ENCODE peak calls at places on chromosomes 3 and 15, in six cellular contexts. W is fibroblast of mammary gland, X is endothelial cell of umbilical vein, L is A673, N is HL-60, M is heart right ventricle. J is an unnamed sample.

GRCh38 chr3:127632035-127632434 is 3.0 kb downstream of the PODXL2 start:
- DNase-seq in W (no peak), N (no peak), M (no peak), X (no peak), L (no peak), J (no peak)

GRCh38 chr3:13016083-13016725 is 57.0 kb downstream of the IQSEC1 start:
- DNase-seq in X (no peak), W (no peak), N (no peak), M (peak), L (no peak), J (peak)

GRCh38 chr3:194328080-194328571 is 23.0 kb downstream of the CPN2 start:
- DNase-seq in N (no peak), M (no peak), W (peak), L (peak), X (no peak), J (no peak)

GRCh38 chr3:138944842-138945645 is 1.9 kb downstream of the FOXL2 start:
- DNase-seq in M (no peak), W (no peak), L (no peak), X (no peak), N (no peak), J (peak)

GRCh38 chr3:196643201-196643749 is 3.8 kb downstream of the NRROS start:
- DNase-seq in L (no peak), W (no peak), X (no peak), M (no peak), N (peak), J (peak)

GRCh38 chr15:50744601-50745000 is 20.9 kb downstream of the SPPL2A start:
- DNase-seq in N (no peak), X (peak), L (no peak), W (peak), M (no peak), J (no peak)

GRCh38 chr3:180403156-180403555 is 198.8 kb upstream of the TTC14 start:
- DNase-seq in N (no peak), L (no peak), M (no peak), W (no peak), X (no peak), J (no peak)

GRCh38 chr3:127065561-127066270 is 82.8 kb downstream of the PLXNA1 start:
- DNase-seq in X (no peak), N (no peak), W (peak), L (no peak), M (no peak), J (no peak)

GRCh38 chr3:13850161-13850945 is 29.5 kb downstream of the WNT7A start:
- DNase-seq in W (no peak), L (no peak), M (no peak), X (no peak), N (no peak), J (no peak)

GRCh38 chr15:65837301-65838283 is 31.7 kb upstream of the RAB11A start:
- DNase-seq in L (no peak), M (no peak), N (no peak), X (peak), W (no peak), J (no peak)

GRCh38 chr15:89656116-89656815 is 999 bp upstream of the KIF7 start:
- DNase-seq in N (no peak), X (no peak), W (peak), L (no peak), M (no peak), J (peak)

GRCh38 chr3:171261487-171261886 is 198.7 kb downstream of the TNIK start:
- DNase-seq in W (no peak), L (no peak), N (no peak), X (peak), M (no peak), J (no peak)

GRCh38 chr3:8579101-8579500 is 65.5 kb downstream of the SSUH2 start:
- DNase-seq in L (no peak), N (peak), M (no peak), X (no peak), W (no peak), J (peak)

GRCh38 chr15:72184165-72184811 is 13.3 kb downstream of the GRAMD2A start:
- DNase-seq in L (no peak), N (no peak), X (no peak), M (no peak), W (no peak), J (no peak)

GRCh38 chr3:15427981-15428380 is 583 bp downstream of the EAF1 start:
- DNase-seq in L (peak), M (no peak), W (no peak), X (no peak), N (no peak), J (no peak)

GRCh38 chr15:68418611-68419161 is 13.3 kb downstream of the ITGA11 start:
- DNase-seq in L (no peak), N (no peak), X (peak), W (peak), M (no peak), J (no peak)

GRCh38 chr3:133548090-133548489 is 25.4 kb upstream of the CDV3 start:
- DNase-seq in W (peak), L (no peak), N (no peak), X (no peak), M (no peak), J (no peak)

GRCh38 chr3:135456182-135456790 is 509.2 kb upstream of the PPP2R3A start:
- DNase-seq in L (no peak), N (no peak), M (no peak), W (no peak), X (no peak), J (no peak)

GRCh38 chr3:139988472-139988871 is 53.5 kb downstream of the CLSTN2 start:
- DNase-seq in M (no peak), N (no peak), X (no peak), L (no peak), W (no peak), J (no peak)

GRCh38 chr15:82851981-82852511 is 42.6 kb downstream of the WHAMM start:
- DNase-seq in M (no peak), W (peak), X (no peak), L (peak), N (no peak), J (no peak)

GRCh38 chr15:99059010-99059981 is 45.6 kb upstream of the SYNM start:
- DNase-seq in X (peak), N (no peak), M (peak), L (peak), W (peak), J (peak)

GRCh38 chr3:106022913-106023312 is 154.1 kb upstream of the CBLB start:
- DNase-seq in N (no peak), L (no peak), X (no peak), W (no peak), M (no peak), J (no peak)

GRCh38 chr3:123155471-123156011 is 46.2 kb upstream of the SEC22A start:
- DNase-seq in M (no peak), W (no peak), L (no peak), N (no peak), X (no peak), J (no peak)

GRCh38 chr15:92429378-92430066 is 35.8 kb downstream of the ST8SIA2 start:
- DNase-seq in W (peak), X (peak), L (peak), N (no peak), M (no peak), J (no peak)

GRCh38 chr15:84598250-84598649 is 2.6 kb upstream of the ZSCAN2 start:
- DNase-seq in N (peak), X (no peak), W (peak), M (no peak), L (no peak), J (peak)

GRCh38 chr3:185335799-185336198 is 27.1 kb upstream of the MAP3K13 start:
- DNase-seq in N (no peak), X (peak), L (peak), M (no peak), W (peak), J (no peak)

GRCh38 chr15:39025331-39025730 is 460.7 kb upstream of the RASGRP1 start:
- DNase-seq in M (no peak), W (peak), N (no peak), L (no peak), X (no peak), J (no peak)

GRCh38 chr3:71753716-71754609 is at the start of gene GPR27:
- DNase-seq in X (peak), L (peak), M (no peak), W (peak), N (no peak), J (peak)

GRCh38 chr3:64190517-64191515 is 34.5 kb downstream of the PRICKLE2 start:
- DNase-seq in N (peak), L (no peak), M (no peak), W (peak), X (no peak), J (no peak)

GRCh38 chr3:122512284-122512683 is 2.5 kb downstream of the KPNA1 start:
- DNase-seq in N (no peak), L (no peak), M (no peak), X (no peak), W (no peak), J (no peak)

GRCh38 chr15:64634576-64635485 is 140.6 kb downstream of the RBPMS2 start:
- DNase-seq in L (peak), W (no peak), N (no peak), M (peak), X (peak), J (no peak)

GRCh38 chr15:91289324-91289723 is 189.3 kb downstream of the SV2B start:
- DNase-seq in L (peak), X (no peak), N (peak), W (no peak), M (peak), J (no peak)

GRCh38 chr3:111521881-111522280 is 20.1 kb upstream of the CD96 start:
- DNase-seq in M (no peak), L (no peak), W (peak), N (no peak), X (no peak), J (no peak)

GRCh38 chr3:62368705-62369475 is 4.5 kb downstream of the FEZF2 start:
- DNase-seq in W (no peak), L (peak), N (no peak), X (no peak), M (no peak), J (no peak)
- TF ChIP-seq CTCF in W (no peak), L (peak), N (no peak), X (no peak), M (no peak), J (no peak)

DNA sequence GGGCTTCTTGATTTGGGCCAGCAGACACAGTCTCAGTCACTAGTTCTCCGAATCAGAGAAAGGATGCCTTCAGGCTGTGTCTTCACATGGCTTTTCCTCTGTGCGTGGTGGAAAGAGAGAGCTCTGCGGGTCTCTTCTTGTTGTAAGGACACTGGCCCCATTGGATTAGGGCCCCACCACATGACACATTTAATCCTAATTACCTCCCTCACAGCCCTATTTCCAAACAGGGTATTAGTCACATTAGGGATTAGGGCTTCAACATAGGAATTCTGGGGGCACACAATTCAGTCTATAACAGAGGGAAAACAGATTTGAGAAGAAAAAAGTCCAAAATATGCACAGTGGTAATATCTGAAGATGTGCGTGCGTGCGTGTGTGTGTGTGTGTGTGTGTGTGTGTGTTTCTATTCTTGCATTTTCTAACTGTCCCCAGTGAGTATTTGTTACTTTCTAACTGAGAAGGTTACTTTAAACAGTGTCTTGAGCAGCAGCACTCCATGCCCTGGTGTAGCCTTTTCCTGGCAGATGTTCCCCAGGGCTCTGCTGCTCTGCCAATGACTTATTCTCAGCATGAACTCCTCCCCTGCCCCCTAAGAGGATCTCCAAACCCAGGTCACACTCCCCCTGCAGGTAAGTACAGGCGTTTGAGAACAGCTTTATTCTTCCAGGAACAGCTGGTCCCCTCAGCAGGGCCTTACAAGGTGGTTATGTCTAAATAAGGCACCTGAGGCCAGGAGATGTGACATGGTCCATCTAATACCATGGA is 72.9 kb downstream of the RPL39L start:
- DNase-seq in N (no peak), X (peak), M (peak), W (peak), L (peak), J (peak)
- TF ChIP-seq CTCF in N (no peak), X (peak), M (peak), W (peak), L (peak), J (no peak)

DNA sequence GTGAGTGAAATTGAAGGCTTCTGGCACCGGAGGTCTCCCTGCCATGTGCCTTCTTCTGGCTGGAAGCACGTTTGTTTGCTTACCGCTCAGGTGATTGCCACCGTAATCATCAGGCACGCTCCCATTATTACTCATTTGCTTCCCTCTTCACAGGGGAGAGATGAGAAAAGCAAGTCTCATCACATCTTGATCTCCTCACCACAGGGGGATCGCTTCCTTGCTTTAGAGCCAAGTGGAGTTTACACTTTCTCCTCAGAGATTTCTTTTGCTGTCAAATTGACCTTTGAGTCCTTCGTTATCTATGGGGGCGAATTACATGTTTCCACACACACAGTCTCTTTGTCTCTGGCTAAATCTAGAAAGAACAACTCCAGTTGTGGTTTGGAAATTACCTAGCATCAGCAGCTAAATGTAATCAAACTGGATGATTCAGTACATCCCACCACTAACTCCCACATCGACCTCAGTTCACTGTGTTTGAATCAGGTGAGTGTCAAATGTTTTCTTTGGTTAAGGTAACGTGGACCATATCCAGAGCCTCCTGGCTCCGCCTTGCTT is 421.9 kb upstream of the GOLIM4 start:
- DNase-seq in M (no peak), N (no peak), X (no peak), W (no peak), L (no peak), J (no peak)
- TF ChIP-seq CTCF in M (no peak), N (no peak), X (no peak), W (no peak), L (no peak), J (no peak)

DNA sequence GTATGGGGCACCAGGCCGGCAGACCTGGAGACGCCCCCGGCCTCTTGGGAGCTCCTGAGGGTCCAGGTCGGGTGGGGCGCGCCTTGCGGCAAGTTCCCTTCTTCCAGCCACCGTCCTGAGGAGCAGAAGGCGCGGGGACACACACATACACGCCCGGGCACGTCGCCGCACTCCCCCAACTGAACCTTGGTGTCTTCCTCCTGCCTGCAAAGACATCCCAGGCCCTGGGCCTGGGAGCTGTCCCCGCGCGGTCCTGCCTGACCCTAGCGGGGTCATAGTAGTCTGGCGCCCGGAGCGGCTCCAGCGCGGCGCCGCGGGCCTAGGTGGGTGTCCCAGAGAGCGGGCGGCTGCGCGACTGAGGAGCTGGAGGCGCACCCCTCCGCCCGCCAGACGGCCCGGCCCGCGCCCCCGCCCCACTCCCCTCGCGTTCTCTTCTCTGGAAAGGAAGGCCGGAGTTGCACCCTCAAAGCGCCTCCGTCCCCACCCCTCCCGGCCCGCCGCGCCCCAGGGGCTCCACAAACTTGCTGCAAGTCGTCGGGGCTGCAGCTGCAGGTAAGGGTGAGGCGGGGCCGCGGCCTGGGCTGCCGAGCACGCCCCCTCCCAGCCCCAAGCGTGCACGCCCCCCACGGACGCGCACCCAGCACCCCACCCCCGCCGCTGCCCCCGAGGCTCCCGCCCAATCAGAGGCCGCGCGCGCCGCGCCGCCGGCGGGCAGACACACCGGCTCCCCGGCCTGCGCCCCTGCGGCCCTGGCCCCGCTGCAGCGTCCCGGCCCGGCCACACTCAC is 186.0 kb upstream of the LINGO1 start:
- DNase-seq in N (no peak), X (no peak), M (no peak), L (peak), W (no peak), J (no peak)
- TF ChIP-seq CTCF in N (no peak), X (no peak), M (no peak), L (no peak), W (no peak), J (no peak)

J was measured in GM13976.